ENCODE peak calls at places on chromosomes 5 and 9, in five cellular contexts. One of them, this sample, is unnamed.

GRCh38 chr9:16063241-16063591 is 510.4 kb downstream of the CCDC171 start:
- DNase-seq in HepG2: no peak
- DNase-seq in H1: no peak
- DNase-seq in A549: peak
- DNase-seq in K562: no peak
- DNase-seq in this sample: no peak

GRCh38 chr5:136638084-136638483 is 272.7 kb upstream of the TRPC7 start:
- DNase-seq in K562: no peak
- DNase-seq in HepG2: no peak
- DNase-seq in A549: no peak
- DNase-seq in H1: no peak
- DNase-seq in this sample: no peak

GRCh38 chr5:171850354-171850947 is 64.8 kb downstream of the SMIM23 start:
- DNase-seq in K562: no peak
- DNase-seq in A549: peak
- DNase-seq in HepG2: peak
- DNase-seq in H1: no peak
- DNase-seq in this sample: no peak

GRCh38 chr9:35106343-35106730 is 3.4 kb upstream of the STOML2 start:
- DNase-seq in K562: no peak
- DNase-seq in HepG2: no peak
- DNase-seq in A549: no peak
- DNase-seq in H1: no peak
- DNase-seq in this sample: no peak

GRCh38 chr9:37995348-37995737 is 73.7 kb downstream of the SHB start:
- DNase-seq in K562: no peak
- DNase-seq in H1: no peak
- DNase-seq in HepG2: no peak
- DNase-seq in A549: no peak
- DNase-seq in this sample: no peak

GRCh38 chr5:40618926-40619325 is 60.8 kb upstream of the PTGER4 start:
- DNase-seq in A549: no peak
- DNase-seq in HepG2: no peak
- DNase-seq in K562: no peak
- DNase-seq in H1: no peak
- DNase-seq in this sample: no peak

GRCh38 chr5:56825222-56825824 is 10.0 kb downstream of the MAP3K1 start:
- DNase-seq in K562: no peak
- DNase-seq in HepG2: no peak
- DNase-seq in A549: no peak
- DNase-seq in H1: no peak
- DNase-seq in this sample: no peak

GRCh38 chr9:130243882-130244170 is 21.7 kb upstream of the HMCN2 start:
- DNase-seq in H1: no peak
- DNase-seq in K562: no peak
- DNase-seq in A549: no peak
- DNase-seq in HepG2: no peak
- DNase-seq in this sample: no peak

GRCh38 chr5:38871790-38872551 is 26.2 kb downstream of the OSMR start:
- DNase-seq in K562: no peak
- DNase-seq in H1: no peak
- DNase-seq in A549: peak
- DNase-seq in HepG2: peak
- DNase-seq in this sample: peak

GRCh38 chr9:19102181-19102630 is 498 bp downstream of the HAUS6 start:
- DNase-seq in H1: no peak
- DNase-seq in HepG2: peak
- DNase-seq in A549: peak
- DNase-seq in K562: peak
- DNase-seq in this sample: peak

GRCh38 chr5:179211076-179211475 is 134.2 kb downstream of the ADAMTS2 start:
- DNase-seq in HepG2: no peak
- DNase-seq in H1: no peak
- DNase-seq in A549: no peak
- DNase-seq in K562: no peak
- DNase-seq in this sample: peak

GRCh38 chr9:12231832-12232231 is 461.4 kb upstream of the TYRP1 start:
- DNase-seq in A549: no peak
- DNase-seq in K562: no peak
- DNase-seq in H1: no peak
- DNase-seq in HepG2: no peak
- DNase-seq in this sample: no peak

GRCh38 chr5:131706278-131706677 is 71.2 kb upstream of the RAPGEF6 start:
- DNase-seq in A549: no peak
- DNase-seq in H1: no peak
- DNase-seq in K562: no peak
- DNase-seq in HepG2: no peak
- DNase-seq in this sample: no peak

GRCh38 chr9:136926154-136926704 is 18.3 kb downstream of the FBXW5 start:
- DNase-seq in A549: no peak
- DNase-seq in K562: no peak
- DNase-seq in HepG2: no peak
- DNase-seq in H1: no peak
- DNase-seq in this sample: no peak

GRCh38 chr9:133575673-133576590 is 33.3 kb downstream of the FAM163B start:
- DNase-seq in HepG2: no peak
- DNase-seq in K562: no peak
- DNase-seq in H1: no peak
- DNase-seq in A549: no peak
- DNase-seq in this sample: no peak

GRCh38 chr9:133635098-133635497 is 1.1 kb upstream of the DBH start:
- DNase-seq in A549: no peak
- DNase-seq in HepG2: no peak
- DNase-seq in K562: no peak
- DNase-seq in H1: no peak
- DNase-seq in this sample: no peak

GRCh38 chr5:44443172-44443571 is 54.0 kb upstream of the FGF10 start:
- DNase-seq in K562: no peak
- DNase-seq in A549: no peak
- DNase-seq in HepG2: no peak
- DNase-seq in H1: no peak
- DNase-seq in this sample: no peak

GRCh38 chr5:44441460-44441859 is 52.2 kb upstream of the FGF10 start:
- DNase-seq in H1: no peak
- DNase-seq in HepG2: no peak
- DNase-seq in A549: no peak
- DNase-seq in K562: no peak
- DNase-seq in this sample: no peak

DNA sequence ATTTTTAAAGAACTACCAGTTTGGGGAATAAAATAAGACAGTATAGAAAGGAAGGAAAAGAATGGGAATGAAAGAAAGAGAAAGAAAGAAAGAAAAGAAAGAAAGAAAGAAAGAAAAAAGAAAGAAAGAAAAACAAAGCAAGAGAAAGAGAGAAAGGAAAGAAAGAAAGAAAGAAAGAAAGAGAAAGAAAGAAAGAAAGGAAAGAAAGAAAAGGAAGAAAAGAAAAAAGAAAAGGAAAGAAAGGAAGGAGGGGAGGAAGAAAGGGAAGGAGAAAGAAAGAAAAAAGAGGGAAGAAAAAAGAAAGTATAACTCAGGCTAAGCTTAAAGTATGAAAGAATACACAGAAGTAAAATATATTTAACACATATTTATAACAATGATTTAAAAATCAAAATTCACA is 51.0 kb upstream of the FGF10 start:
- DNase-seq in A549: no peak
- DNase-seq in H1: no peak
- DNase-seq in HepG2: no peak
- DNase-seq in K562: no peak
- DNase-seq in this sample: no peak
- TF ChIP-seq MAFK in A549: no peak
- TF ChIP-seq MAFK in H1: no peak
- TF ChIP-seq MAFK in HepG2: no peak
- TF ChIP-seq MAFK in K562: no peak
- TF ChIP-seq MAFK in this sample: no peak

GRCh38 chr5:124665625-124666024 is 80.8 kb downstream of the ZNF608 start:
- DNase-seq in A549: no peak
- DNase-seq in K562: no peak
- DNase-seq in H1: no peak
- DNase-seq in HepG2: no peak
- DNase-seq in this sample: no peak
- TF ChIP-seq MAFK in A549: no peak
- TF ChIP-seq MAFK in K562: no peak
- TF ChIP-seq MAFK in H1: no peak
- TF ChIP-seq MAFK in HepG2: no peak
- TF ChIP-seq MAFK in this sample: no peak

DNA sequence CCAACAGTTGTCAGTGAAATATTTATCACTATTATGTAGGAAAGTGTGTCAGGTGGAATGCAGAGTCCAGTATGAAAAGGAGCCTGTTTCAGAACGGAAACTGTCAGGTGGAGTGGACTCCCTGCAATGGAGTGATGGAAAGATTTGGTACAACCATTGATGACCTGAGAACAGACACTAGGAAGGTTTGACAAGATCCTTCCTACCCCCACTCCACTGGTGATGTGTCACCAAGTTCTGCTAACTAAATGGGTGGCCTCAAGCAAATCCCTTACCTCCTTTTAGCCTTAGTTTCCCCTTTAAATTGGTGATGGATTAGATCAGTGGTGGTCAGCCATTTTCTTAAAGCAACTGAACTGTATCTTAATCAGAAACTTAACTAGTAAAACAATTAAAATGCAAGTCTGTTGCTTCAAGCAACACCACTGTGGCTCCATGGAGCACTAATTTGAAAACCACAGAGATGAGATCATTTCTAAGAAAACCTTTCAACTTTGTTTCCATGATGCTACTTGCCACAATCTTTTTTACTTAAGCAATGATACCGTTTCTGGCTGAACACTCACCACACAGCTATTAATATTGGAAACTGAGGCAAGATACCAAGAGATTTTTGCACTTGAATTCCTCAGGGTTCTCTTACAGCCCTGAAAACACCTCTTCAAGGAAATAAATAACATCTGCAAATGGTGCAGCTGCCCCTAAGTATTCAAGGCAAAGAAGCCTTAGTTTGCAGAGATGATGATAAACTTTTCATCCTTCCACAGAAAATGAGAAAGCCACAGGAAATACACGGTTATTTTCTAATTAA is 140.6 kb downstream of the ERCC6L2 start:
- DNase-seq in H1: no peak
- DNase-seq in A549: no peak
- DNase-seq in HepG2: no peak
- DNase-seq in K562: no peak
- DNase-seq in this sample: peak
- TF ChIP-seq MAFK in H1: no peak
- TF ChIP-seq MAFK in A549: no peak
- TF ChIP-seq MAFK in HepG2: no peak
- TF ChIP-seq MAFK in K562: no peak
- TF ChIP-seq MAFK in this sample: no peak

DNA sequence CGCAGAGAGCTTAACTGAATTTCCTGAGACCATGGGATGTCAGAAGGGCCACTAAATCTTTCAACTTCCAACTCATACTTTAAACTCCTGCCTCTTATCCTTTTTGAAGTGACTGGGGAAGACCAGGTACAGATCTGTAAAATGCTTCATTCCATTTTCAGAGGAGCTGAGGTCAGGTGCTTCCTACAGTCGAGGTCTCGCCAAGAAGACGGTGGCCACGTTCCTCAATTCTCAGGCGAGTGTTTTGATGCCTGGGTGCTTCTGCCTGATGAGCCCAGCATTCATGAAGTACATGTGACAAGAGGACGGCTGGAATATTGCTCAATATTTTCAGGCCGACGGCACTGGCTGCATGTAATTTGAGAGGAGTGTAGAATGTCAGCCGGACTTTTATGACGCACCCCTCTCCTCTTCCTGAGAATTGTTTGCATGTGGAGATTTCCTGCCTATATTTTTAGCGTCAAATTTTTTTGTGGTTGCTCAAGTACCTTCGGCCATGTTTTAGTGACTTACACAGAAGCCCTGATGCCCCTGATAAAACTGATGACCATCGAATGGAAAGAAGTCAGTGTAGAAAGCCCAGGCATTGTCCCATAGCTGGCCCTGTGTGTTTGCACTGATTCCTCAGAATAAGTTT is 38.8 kb upstream of the GLRX start:
- DNase-seq in A549: peak
- DNase-seq in K562: no peak
- DNase-seq in H1: no peak
- DNase-seq in HepG2: peak
- DNase-seq in this sample: peak
- TF ChIP-seq MAFK in A549: no peak
- TF ChIP-seq MAFK in K562: no peak
- TF ChIP-seq MAFK in H1: no peak
- TF ChIP-seq MAFK in HepG2: no peak
- TF ChIP-seq MAFK in this sample: peak

GRCh38 chr9:88746029-88746743 is 211.2 kb downstream of the NXNL2 start:
- DNase-seq in H1: no peak
- DNase-seq in K562: no peak
- DNase-seq in A549: no peak
- DNase-seq in HepG2: no peak
- DNase-seq in this sample: peak
- TF ChIP-seq MAFK in H1: no peak
- TF ChIP-seq MAFK in K562: no peak
- TF ChIP-seq MAFK in A549: no peak
- TF ChIP-seq MAFK in HepG2: no peak
- TF ChIP-seq MAFK in this sample: no peak